ENCODE peak calls at places on chromosomes 4 and X, in four cellular contexts. G is GM12878, J is WTC11, N is HepG2. R is an unnamed sample.

GRCh38 chr4:186024637-186025320 is 44.2 kb upstream of the TLR3 start:
- DNase-seq in N (no peak), G (no peak), J (no peak), R (no peak)

GRCh38 chr4:74156521-74156920 is 1.4 kb upstream of the MTHFD2L start:
- DNase-seq in J (no peak), G (no peak), N (no peak), R (no peak)

GRCh38 chr4:19913670-19914069 is 338.0 kb upstream of the SLIT2 start:
- DNase-seq in N (no peak), G (no peak), J (no peak), R (no peak)

GRCh38 chr4:105474110-105474518 is 252 bp upstream of the PPA2 start:
- DNase-seq in J (peak), G (no peak), N (no peak), R (no peak)

GRCh38 chr4:48752726-48753125 is 27.4 kb downstream of the FRYL start:
- DNase-seq in G (no peak), J (no peak), N (no peak), R (no peak)

GRCh38 chrX:120429776-120430535 is 39.1 kb downstream of the LAMP2 start:
- DNase-seq in J (no peak), G (no peak), N (no peak), R (no peak)

GRCh38 chr4:126405369-126405982 is 1090.7 kb downstream of the FAT4 start:
- DNase-seq in N (peak), G (no peak), J (no peak), R (no peak)

GRCh38 chr4:87848622-87849351 is 16.0 kb downstream of the MEPE start:
- DNase-seq in G (no peak), N (peak), J (peak), R (peak)

GRCh38 chr4:153137168-153137567 is 67.1 kb upstream of the TRIM2 start:
- DNase-seq in G (no peak), J (no peak), N (no peak), R (no peak)

GRCh38 chr4:156751486-156751885 is 220.1 kb downstream of the PDGFC start:
- DNase-seq in N (no peak), G (no peak), J (no peak), R (no peak)

DNA sequence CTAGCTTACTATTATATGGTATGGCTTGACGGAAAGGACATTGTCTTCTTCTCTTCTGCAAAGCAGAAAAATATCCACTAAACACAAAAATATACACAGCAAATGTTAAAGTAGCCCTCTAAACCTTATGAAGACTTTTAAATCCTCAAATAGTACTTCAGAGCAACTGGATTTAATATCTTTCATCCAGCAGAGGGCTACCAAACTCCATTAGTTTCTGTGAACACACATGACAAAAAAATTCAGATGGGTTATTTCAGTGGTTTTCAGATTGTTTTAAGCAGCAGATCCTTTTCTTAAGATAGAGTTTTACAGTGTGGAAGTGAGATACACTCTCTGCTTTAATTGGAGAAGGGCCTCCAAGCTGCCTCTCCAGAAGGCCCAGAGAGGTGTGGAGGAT is 56.6 kb downstream of the ANK2 start:
- DNase-seq in N (peak), G (no peak), J (no peak), R (no peak)
- TF ChIP-seq CREM in N (no peak), G (no peak), J (no peak), R (no peak)

DNA sequence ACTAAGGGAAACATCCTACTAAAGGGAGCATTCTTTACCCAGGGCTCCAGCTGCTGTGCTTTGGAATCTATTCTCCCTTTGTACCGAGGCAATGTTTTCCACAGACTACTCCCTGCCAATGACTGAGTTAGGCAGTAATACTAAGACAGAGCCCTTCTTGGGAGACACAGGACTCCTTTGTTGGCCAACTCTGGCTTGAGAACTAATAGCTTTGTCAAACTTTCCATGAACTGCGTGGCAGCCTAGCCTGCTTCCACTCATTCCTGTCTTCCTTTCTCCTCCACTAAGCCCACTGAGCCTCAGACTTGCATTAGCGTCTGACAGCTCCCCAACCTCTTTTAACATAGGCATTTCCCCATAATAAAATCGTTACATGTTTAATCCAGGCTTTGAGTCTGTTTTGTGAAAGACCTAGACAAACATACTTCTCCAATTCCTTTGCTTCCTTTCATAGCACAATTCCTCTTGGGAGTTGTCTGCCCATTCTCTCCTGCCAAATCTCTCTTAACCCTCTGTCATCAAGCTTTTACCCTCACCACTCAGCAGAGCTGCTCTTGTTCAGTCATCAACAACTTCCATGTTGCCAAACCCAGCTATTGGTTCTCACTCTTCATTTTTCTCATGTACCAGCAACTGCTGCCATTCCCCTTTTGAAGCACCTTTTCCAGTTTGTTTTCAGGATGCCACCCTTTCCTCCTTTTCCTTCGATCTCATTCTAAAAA is 300.3 kb upstream of the IGFBP7 start:
- DNase-seq in J (no peak), G (no peak), N (no peak), R (no peak)
- TF ChIP-seq CREM in J (no peak), G (no peak), N (no peak), R (no peak)

GRCh38 chr4:2432991-2433530 is 14.3 kb downstream of the CFAP99 start:
- DNase-seq in J (no peak), G (no peak), N (no peak), R (peak)
- TF ChIP-seq CREM in J (no peak), G (no peak), N (no peak), R (peak)

GRCh38 chr4:67879486-67879885 is 4.3 kb downstream of the TMPRSS11D start:
- DNase-seq in N (no peak), G (no peak), J (no peak), R (no peak)
- TF ChIP-seq CREM in N (no peak), G (no peak), J (no peak), R (no peak)

GRCh38 chrX:101040197-101040596 is 11.7 kb downstream of the TRMT2B start:
- DNase-seq in J (no peak), N (no peak), G (no peak), R (no peak)

DNA sequence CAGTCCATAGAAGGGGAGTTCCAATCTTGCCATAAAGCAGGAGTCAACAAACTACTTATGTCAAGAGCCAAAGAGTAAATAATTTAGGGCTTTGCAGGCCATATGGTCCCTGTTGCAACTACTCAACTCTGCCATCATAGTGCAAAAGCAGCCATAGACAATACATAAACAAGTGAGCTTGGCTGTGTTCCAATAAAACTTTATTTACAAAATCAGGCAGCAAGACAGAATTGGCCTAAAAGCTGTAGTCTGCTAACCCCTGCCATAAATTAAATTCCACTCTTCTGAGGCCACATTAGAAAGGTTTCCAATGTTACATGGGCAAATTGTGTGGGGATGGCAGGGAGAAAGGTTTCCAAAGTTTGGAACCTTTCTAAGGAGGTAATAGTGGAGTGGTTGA is 14.7 kb downstream of the TRMT2B start:
- DNase-seq in N (no peak), J (no peak), G (no peak), R (no peak)
- TF ChIP-seq CREM in N (no peak), J (no peak), G (no peak), R (no peak)

GRCh38 chr4:166996216-166996615 is 238.1 kb downstream of the SPOCK3 start:
- DNase-seq in N (no peak), J (no peak), G (no peak), R (no peak)
- TF ChIP-seq CREM in N (no peak), J (no peak), G (no peak), R (no peak)

GRCh38 chr4:175330652-175331051 is 412.5 kb downstream of the ADAM29 start:
- DNase-seq in J (no peak), G (no peak), N (no peak), R (no peak)
- TF ChIP-seq CREM in J (no peak), G (no peak), N (no peak), R (no peak)

GRCh38 chrX:38899650-38900049 is 98.4 kb downstream of the MID1IP1 start:
- DNase-seq in G (no peak), J (no peak), N (no peak), R (no peak)

GRCh38 chrX:38896724-38897298 is 95.6 kb downstream of the MID1IP1 start:
- DNase-seq in G (no peak), N (no peak), J (no peak), R (no peak)

GRCh38 chrX:38900719-38901118 is 99.5 kb downstream of the MID1IP1 start:
- DNase-seq in J (no peak), G (no peak), N (no peak), R (no peak)

GRCh38 chrX:38895775-38896174 is 94.5 kb downstream of the MID1IP1 start:
- DNase-seq in N (no peak), J (no peak), G (no peak), R (no peak)

GRCh38 chrX:38898261-38898660 is 97.0 kb downstream of the MID1IP1 start:
- DNase-seq in N (no peak), J (no peak), G (no peak), R (no peak)
- TF ChIP-seq CREM in N (no peak), J (no peak), G (no peak), R (no peak)